ENCODE peak calls at places on chromosome 21, in four cellular contexts. One of them, this sample, is unnamed.

GRCh38 chr21:34967509-34968289 is 81.4 kb downstream of the RUNX1 start:
- DNase-seq in body of pancreas: no peak
- DNase-seq in HepG2: peak
- DNase-seq in transverse colon: no peak
- DNase-seq in this sample: peak

GRCh38 chr21:25801217-25802015 is 66.6 kb downstream of the GABPA start:
- DNase-seq in body of pancreas: peak
- DNase-seq in transverse colon: peak
- DNase-seq in HepG2: peak
- DNase-seq in this sample: peak

GRCh38 chr21:42692688-42693087 is 39.3 kb downstream of the PDE9A start:
- DNase-seq in HepG2: no peak
- DNase-seq in transverse colon: no peak
- DNase-seq in body of pancreas: no peak
- DNase-seq in this sample: no peak

GRCh38 chr21:43195131-43196021 is 26.6 kb downstream of the CRYAA start:
- DNase-seq in HepG2: no peak
- DNase-seq in body of pancreas: peak
- DNase-seq in transverse colon: no peak
- DNase-seq in this sample: peak

GRCh38 chr21:27024316-27024715 is 57.4 kb upstream of the ADAMTS5 start:
- DNase-seq in transverse colon: no peak
- DNase-seq in HepG2: no peak
- DNase-seq in body of pancreas: no peak
- DNase-seq in this sample: peak

GRCh38 chr21:26788783-26789182 is 56.4 kb downstream of the ADAMTS1 start:
- DNase-seq in body of pancreas: peak
- DNase-seq in transverse colon: peak
- DNase-seq in HepG2: no peak
- DNase-seq in this sample: no peak

GRCh38 chr21:26835714-26836265 is 9.4 kb downstream of the ADAMTS1 start:
- DNase-seq in body of pancreas: no peak
- DNase-seq in transverse colon: no peak
- DNase-seq in HepG2: no peak
- DNase-seq in this sample: no peak

GRCh38 chr21:26055010-26055409 is 115.6 kb downstream of the APP start:
- DNase-seq in HepG2: no peak
- DNase-seq in body of pancreas: no peak
- DNase-seq in transverse colon: no peak
- DNase-seq in this sample: no peak

GRCh38 chr21:26881504-26882228 is 36.5 kb upstream of the ADAMTS1 start:
- DNase-seq in body of pancreas: no peak
- DNase-seq in HepG2: no peak
- DNase-seq in transverse colon: no peak
- DNase-seq in this sample: peak

GRCh38 chr21:26522704-26523103 is 50.4 kb downstream of the CYYR1 start:
- DNase-seq in transverse colon: no peak
- DNase-seq in body of pancreas: no peak
- DNase-seq in HepG2: no peak
- DNase-seq in this sample: no peak

GRCh38 chr21:22609802-22610201 is 1611.6 kb downstream of the NCAM2 start:
- DNase-seq in transverse colon: no peak
- DNase-seq in HepG2: no peak
- DNase-seq in body of pancreas: no peak
- DNase-seq in this sample: no peak

GRCh38 chr21:39387461-39388037 is 38.7 kb upstream of the HMGN1 start:
- DNase-seq in transverse colon: peak
- DNase-seq in body of pancreas: peak
- DNase-seq in HepG2: peak
- DNase-seq in this sample: peak

GRCh38 chr21:46455575-46456385 is 2.9 kb upstream of the DIP2A start:
- DNase-seq in HepG2: no peak
- DNase-seq in body of pancreas: no peak
- DNase-seq in transverse colon: peak
- DNase-seq in this sample: peak

GRCh38 chr21:31446206-31446900 is 102.3 kb upstream of the TIAM1 start:
- DNase-seq in transverse colon: no peak
- DNase-seq in HepG2: no peak
- DNase-seq in body of pancreas: no peak
- DNase-seq in this sample: no peak

GRCh38 chr21:38170705-38171682 is 85.8 kb upstream of the KCNJ15 start:
- DNase-seq in body of pancreas: no peak
- DNase-seq in HepG2: no peak
- DNase-seq in transverse colon: no peak
- DNase-seq in this sample: peak
- TF ChIP-seq CTCF in body of pancreas: no peak
- TF ChIP-seq CTCF in HepG2: no peak
- TF ChIP-seq CTCF in transverse colon: no peak
- TF ChIP-seq CTCF in this sample: peak

DNA sequence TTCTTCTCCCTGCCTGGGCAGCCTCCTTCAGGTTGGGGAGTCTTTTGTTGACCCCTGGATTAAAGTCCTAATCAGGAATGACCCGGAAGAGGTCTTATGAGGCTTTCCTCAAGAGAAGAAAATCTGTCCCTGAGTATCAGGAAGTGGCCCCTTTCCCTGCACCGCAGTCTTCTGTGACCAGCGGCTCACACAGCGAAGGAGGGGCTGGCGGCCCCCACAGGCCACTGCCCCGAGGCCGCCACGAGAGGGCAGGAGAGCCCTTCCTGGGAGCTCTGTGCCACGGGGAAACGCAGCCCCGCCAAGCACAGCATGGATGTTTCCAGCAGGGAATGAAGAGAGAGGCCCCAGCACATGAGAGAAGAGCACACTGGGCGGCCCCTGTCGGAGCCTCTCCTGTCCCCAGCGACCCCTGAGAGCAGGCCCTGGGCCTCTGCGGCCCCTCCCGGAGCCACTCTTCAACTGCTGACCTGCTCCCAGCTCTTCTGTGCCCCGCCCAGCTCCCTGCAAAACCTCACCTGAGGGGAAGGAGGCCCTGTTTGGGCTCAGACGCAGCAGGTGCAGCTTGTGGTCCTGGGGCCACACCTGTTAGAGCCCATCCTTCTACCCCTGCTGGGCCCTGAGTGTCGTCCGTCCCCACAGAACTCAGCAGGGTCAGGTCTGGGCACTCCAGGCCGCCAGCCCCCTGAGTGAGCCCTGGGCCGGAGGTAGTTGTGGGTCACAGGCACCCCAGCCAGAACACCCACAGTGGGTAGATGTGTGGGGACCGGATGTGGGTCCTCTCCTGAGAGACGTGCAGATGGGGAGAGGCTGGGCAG is 4.9 kb upstream of the POFUT2 start:
- DNase-seq in HepG2: peak
- DNase-seq in transverse colon: peak
- DNase-seq in body of pancreas: peak
- DNase-seq in this sample: peak
- TF ChIP-seq CTCF in HepG2: peak
- TF ChIP-seq CTCF in transverse colon: peak
- TF ChIP-seq CTCF in body of pancreas: peak
- TF ChIP-seq CTCF in this sample: peak

GRCh38 chr21:36544545-36544944 is 64.6 kb upstream of the CLDN14 start:
- DNase-seq in body of pancreas: no peak
- DNase-seq in transverse colon: no peak
- DNase-seq in HepG2: no peak
- DNase-seq in this sample: no peak
- TF ChIP-seq CTCF in body of pancreas: no peak
- TF ChIP-seq CTCF in transverse colon: no peak
- TF ChIP-seq CTCF in HepG2: no peak
- TF ChIP-seq CTCF in this sample: no peak

DNA sequence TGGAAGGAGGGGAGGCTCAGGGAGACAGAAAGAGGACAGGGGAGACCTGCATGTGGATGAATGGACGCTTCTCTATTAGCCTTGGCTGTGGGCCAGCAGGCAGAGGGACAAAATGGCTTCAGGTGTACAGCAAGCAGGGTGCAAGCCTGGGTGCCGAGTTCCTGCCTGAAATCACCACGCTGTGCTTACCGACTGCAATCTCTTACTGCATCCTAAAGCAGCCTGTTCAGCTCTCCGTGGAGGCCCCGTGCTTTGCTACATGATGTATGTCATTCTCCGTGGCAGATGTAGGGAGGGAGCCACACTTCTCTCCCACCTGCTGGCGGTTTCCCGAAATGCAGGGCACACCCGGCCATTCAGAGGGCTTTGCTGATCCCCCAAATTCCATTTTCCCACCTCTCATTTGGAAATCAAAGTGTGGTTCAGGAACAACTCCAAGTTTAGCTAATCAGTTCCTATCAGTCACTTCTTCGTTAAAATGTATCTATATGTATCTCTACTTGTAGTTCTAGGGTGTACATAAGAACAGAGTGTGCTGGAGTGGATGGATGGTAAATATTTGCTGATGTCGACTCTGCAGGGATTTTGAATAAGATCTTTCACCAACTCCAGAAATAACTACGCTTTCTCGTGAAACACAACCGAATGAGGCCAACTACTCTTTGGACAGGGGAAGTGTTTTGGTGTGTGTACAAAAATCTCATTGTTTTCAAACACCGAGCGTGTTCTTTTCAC is 122.3 kb upstream of the BACE2 start:
- DNase-seq in body of pancreas: peak
- DNase-seq in HepG2: peak
- DNase-seq in transverse colon: no peak
- DNase-seq in this sample: no peak
- TF ChIP-seq CTCF in body of pancreas: peak
- TF ChIP-seq CTCF in HepG2: peak
- TF ChIP-seq CTCF in transverse colon: peak
- TF ChIP-seq CTCF in this sample: no peak

DNA sequence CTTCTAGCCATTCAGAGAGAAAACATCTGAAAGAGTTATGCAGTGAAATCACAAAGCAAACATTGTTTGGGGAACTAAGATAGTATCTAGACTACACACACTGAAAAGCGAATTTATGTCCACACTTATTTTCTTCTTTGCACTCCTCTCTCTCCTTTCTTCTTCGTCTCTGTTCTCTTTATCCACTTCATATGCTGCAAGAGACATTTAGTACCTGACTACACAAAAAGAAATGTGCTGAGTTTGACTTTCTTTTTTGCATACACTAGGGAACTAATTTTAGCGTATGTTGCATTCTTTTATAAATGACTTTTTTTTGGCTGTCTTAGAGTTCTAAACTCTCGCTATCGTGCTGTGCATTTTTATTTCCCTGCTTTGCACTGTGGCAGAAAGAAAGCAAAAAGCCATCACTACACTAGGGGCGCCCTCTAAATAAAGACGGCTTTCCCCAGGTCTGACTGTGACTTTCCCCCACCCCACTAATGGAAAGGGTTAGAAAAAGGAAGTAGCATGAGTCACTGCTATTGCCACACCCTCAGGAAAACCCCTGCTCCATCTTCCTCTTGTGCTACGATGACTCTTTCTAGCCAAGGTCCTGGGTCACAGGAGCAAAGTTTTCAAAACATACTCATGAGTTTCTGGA is 65.7 kb downstream of the MAP3K7CL start:
- DNase-seq in body of pancreas: peak
- DNase-seq in HepG2: peak
- DNase-seq in transverse colon: peak
- DNase-seq in this sample: peak
- TF ChIP-seq CTCF in body of pancreas: no peak
- TF ChIP-seq CTCF in HepG2: no peak
- TF ChIP-seq CTCF in transverse colon: peak
- TF ChIP-seq CTCF in this sample: peak

GRCh38 chr21:32843561-32843960 is 72.0 kb upstream of the PAXBP1 start:
- DNase-seq in HepG2: no peak
- DNase-seq in body of pancreas: no peak
- DNase-seq in transverse colon: no peak
- DNase-seq in this sample: no peak
- TF ChIP-seq CTCF in HepG2: no peak
- TF ChIP-seq CTCF in body of pancreas: no peak
- TF ChIP-seq CTCF in transverse colon: no peak
- TF ChIP-seq CTCF in this sample: no peak

DNA sequence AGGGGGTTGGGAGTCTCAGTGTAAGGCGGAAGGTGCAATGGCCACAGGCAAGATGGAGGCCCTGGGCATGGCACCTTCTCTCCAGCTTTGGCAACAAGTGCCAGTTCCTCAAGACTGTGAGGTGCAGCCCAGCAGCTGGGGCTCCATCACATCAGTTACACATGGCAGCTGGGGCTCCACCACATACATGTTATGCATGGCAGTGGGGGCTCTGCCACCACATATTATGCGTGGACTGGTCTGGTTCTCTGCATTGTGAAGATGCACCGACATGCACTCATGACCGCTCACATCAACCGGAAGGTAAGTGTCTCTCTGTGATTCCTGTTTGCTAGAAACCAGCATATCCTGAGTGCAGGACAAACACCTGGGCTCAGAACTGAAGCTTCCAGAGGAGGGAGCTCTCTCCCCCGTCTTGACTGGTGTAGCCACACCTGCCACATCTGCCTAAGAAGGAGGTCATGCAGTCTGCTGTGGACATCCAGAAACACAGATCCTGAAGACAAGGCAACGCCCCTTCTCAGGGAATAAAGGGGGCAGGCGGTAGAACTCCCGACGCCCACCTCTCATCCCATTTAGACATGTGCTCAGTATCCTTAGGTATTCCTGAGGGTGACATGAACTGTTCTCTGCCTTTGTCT is 104.1 kb upstream of the TMPRSS2 start:
- DNase-seq in HepG2: peak
- DNase-seq in transverse colon: peak
- DNase-seq in body of pancreas: peak
- DNase-seq in this sample: peak
- TF ChIP-seq CTCF in HepG2: peak
- TF ChIP-seq CTCF in transverse colon: peak
- TF ChIP-seq CTCF in body of pancreas: peak
- TF ChIP-seq CTCF in this sample: peak

DNA sequence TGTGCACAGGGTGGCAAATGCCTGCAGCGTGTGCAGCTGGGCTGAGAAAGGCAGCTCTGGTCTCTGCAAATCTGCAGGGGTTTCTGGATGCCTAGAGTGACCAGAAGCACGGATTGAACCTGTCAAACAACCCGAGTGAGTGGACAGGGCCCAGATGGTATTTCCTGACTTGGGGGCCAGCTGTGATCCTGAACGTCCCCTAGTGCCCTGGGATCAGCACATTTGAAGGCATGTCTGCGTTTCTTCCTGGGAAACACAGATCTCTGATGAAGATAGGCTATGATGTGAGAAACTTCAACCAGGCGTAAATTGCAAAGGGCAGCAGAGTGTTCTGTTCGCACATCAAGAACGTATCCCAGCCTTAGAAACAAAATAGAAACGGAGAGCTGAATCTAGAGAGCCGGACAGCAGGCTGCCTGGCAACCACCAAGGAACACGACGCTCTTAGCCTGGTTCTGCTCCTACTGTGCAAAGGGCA is 163.1 kb downstream of the KCNJ6 start:
- DNase-seq in transverse colon: no peak
- DNase-seq in HepG2: no peak
- DNase-seq in body of pancreas: peak
- DNase-seq in this sample: no peak
- TF ChIP-seq CTCF in transverse colon: no peak
- TF ChIP-seq CTCF in HepG2: no peak
- TF ChIP-seq CTCF in body of pancreas: no peak
- TF ChIP-seq CTCF in this sample: no peak